ENCODE peak calls at places on chromosome 11, in ten cellular contexts. X, O, W, T, D, I, Z, P, V and Y are unnamed samples.

GRCh38 chr11:69934861-69935494 is 115.8 kb upstream of the FGF3 start:
- DNase-seq in X (no peak), O (no peak), W (no peak), T (no peak), D (no peak), I (peak), Z (peak), P (no peak), V (no peak), Y (no peak)

GRCh38 chr11:84430661-84431060 is 1144.5 kb upstream of the CCDC90B start:
- DNase-seq in X (no peak), O (no peak), W (peak), T (no peak), D (no peak), I (no peak), Z (no peak), P (peak), V (no peak), Y (no peak)

GRCh38 chr11:64372802-64373597 is 14.0 kb downstream of the RPS6KA4 start:
- DNase-seq in X (no peak), O (no peak), W (no peak), T (no peak), D (no peak), I (peak), Z (no peak), P (peak), V (no peak), Y (no peak)

GRCh38 chr11:86275493-86276370 is 26.3 kb upstream of the HIKESHI start:
- DNase-seq in X (no peak), O (no peak), W (no peak), T (no peak), D (no peak), I (no peak), Z (no peak), P (no peak), V (no peak), Y (no peak)

GRCh38 chr11:30326114-30326783 is 3.3 kb downstream of the ARL14EP start:
- DNase-seq in X (no peak), O (no peak), W (no peak), T (no peak), D (no peak), I (no peak), Z (peak), P (no peak), V (no peak), Y (no peak)

GRCh38 chr11:1389932-1390587 is at the start of gene BRSK2:
- DNase-seq in X (no peak), O (peak), W (no peak), T (no peak), D (no peak), I (no peak), Z (no peak), P (no peak), V (no peak), Y (no peak)

GRCh38 chr11:21485426-21485825 is 707.5 kb upstream of the ANO5 start:
- DNase-seq in X (no peak), O (no peak), W (no peak), T (no peak), D (no peak), I (no peak), Z (no peak), P (peak), V (no peak), Y (no peak)

GRCh38 chr11:23903044-23903704 is 593.7 kb upstream of the LUZP2 start:
- DNase-seq in X (no peak), O (no peak), W (no peak), T (no peak), D (no peak), I (no peak), Z (peak), P (no peak), V (no peak), Y (no peak)

GRCh38 chr11:6746086-6746618 is 25.6 kb downstream of the OR2AG2 start:
- DNase-seq in X (peak), O (no peak), W (peak), T (no peak), D (peak), I (no peak), Z (no peak), P (no peak), V (peak), Y (no peak)

GRCh38 chr11:119195680-119196079 is 10.4 kb downstream of the NHERF4 start:
- DNase-seq in X (peak), O (no peak), W (no peak), T (no peak), D (no peak), I (peak), Z (peak), P (no peak), V (peak), Y (no peak)

GRCh38 chr11:112087212-112087611 is 539 bp downstream of the SDHD start:
- DNase-seq in X (no peak), O (no peak), W (peak), T (no peak), D (no peak), I (no peak), Z (no peak), P (no peak), V (peak), Y (no peak)
- H3K27ac ChIP-seq in X (peak), O (no peak), W (peak), T (peak), D (peak), I (peak), Z (peak), P (peak), V (peak), Y (peak)

GRCh38 chr11:73852049-73852448 is 24.6 kb downstream of the COA4 start:
- DNase-seq in X (no peak), O (no peak), W (no peak), T (no peak), D (no peak), I (no peak), Z (no peak), P (no peak), V (no peak), Y (no peak)
- TF ChIP-seq CTCF in X (no peak), O (no peak), W (no peak), T (no peak), D (no peak), I (no peak), Z (no peak), P (no peak), V (no peak), Y (no peak)

DNA sequence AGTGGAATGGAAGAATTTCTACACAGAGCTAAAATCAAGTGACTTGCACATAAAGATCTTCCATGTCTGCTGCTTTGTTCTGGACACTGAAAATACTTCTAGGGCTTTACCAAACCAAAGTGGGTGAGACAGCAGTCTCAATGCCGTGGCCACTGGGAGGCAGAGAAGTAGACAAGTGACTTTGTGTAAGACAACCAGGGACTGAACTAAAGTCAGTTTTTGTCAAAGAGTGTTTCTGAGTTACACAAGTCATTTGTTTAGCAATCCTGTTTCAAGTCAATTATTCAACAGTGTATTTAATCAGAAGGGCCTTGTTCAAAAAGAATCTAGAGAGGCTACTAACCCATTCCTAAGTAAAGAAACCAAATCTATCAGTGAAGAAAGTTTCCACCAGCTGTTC is 46.6 kb downstream of the TCP11L1 start:
- DNase-seq in X (no peak), O (no peak), W (no peak), T (no peak), D (no peak), I (no peak), Z (no peak), P (no peak), V (no peak), Y (no peak)
- H3K27ac ChIP-seq in X (no peak), O (no peak), W (no peak), T (no peak), D (no peak), I (no peak), Z (no peak), P (no peak), V (no peak), Y (no peak)

DNA sequence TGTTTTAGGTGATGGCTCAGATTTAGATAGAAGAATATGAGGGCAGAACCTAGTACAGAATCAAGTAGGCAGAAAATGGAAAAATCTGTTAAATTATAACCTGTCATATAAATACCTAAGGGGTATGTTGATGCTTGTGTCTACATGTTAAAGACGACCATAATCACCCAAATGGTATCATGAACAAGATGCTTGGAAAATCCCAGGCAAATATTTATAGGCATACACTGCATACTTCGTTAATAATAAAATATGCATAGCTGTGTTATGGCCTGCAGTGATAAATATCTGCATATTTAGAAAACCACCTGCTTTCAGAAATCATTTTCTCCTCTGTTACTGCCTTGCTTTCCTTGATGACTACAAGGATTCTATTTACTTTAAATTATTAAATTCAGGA is 18.9 kb upstream of the DDX10 start:
- DNase-seq in X (no peak), O (no peak), W (no peak), T (no peak), D (no peak), I (no peak), Z (no peak), P (no peak), V (no peak), Y (no peak)
- TF ChIP-seq CTCF in X (no peak), O (no peak), W (no peak), T (no peak), D (no peak), I (no peak), Z (no peak), P (no peak), V (no peak), Y (no peak)

DNA sequence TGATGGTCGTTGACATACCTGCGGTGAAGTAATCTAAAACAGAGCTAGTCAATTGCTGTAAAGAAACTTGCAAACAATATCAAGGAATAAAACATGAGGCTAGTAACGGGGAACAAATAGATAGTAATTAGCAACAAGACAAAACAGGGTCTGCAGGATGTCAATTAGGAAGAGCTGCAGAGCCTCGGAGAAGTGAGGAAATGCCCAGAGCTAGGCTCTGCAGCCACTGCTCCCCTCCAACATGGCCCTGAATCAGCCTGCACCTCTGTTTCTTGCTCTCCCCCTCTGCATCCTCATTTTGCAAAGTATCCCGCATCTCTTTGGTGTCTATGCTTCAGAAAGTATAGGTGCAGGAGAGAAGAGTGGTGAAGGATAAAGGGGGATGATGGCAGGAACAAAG is 507.4 kb upstream of the FAT3 start:
- DNase-seq in X (no peak), O (no peak), W (no peak), T (no peak), D (no peak), I (no peak), Z (no peak), P (no peak), V (no peak), Y (no peak)
- H3K27ac ChIP-seq in X (no peak), O (no peak), W (no peak), T (no peak), D (no peak), I (no peak), Z (no peak), P (no peak), V (no peak), Y (no peak)